ENCODE peak calls at places on chromosomes 5 and 9, in eight cellular contexts. One of them, this sample, is unnamed.

GRCh38 chr5:177430146-177430951 is 3.9 kb downstream of the GRK6 start:
- DNase-seq in nephron progenitor cell: no peak
- DNase-seq in right lobe of liver: no peak
- DNase-seq in kidney: no peak
- DNase-seq in mammary epithelial cell: peak
- DNase-seq in Calu3: no peak
- DNase-seq in BJ: no peak
- DNase-seq in H9: no peak
- DNase-seq in this sample: no peak

GRCh38 chr5:135012033-135012588 is 21.9 kb downstream of the PITX1 start:
- DNase-seq in nephron progenitor cell: no peak
- DNase-seq in right lobe of liver: no peak
- DNase-seq in kidney: peak
- DNase-seq in mammary epithelial cell: no peak
- DNase-seq in Calu3: no peak
- DNase-seq in BJ: no peak
- DNase-seq in H9: no peak
- DNase-seq in this sample: peak

GRCh38 chr5:179772355-179772754 is 21.4 kb upstream of the LTC4S start:
- DNase-seq in nephron progenitor cell: no peak
- DNase-seq in right lobe of liver: no peak
- DNase-seq in kidney: no peak
- DNase-seq in mammary epithelial cell: no peak
- DNase-seq in Calu3: no peak
- DNase-seq in BJ: no peak
- DNase-seq in H9: no peak
- DNase-seq in this sample: no peak

GRCh38 chr5:93280518-93280917 is 300.5 kb downstream of the NR2F1-AS1 start:
- DNase-seq in nephron progenitor cell: no peak
- DNase-seq in right lobe of liver: no peak
- DNase-seq in kidney: no peak
- DNase-seq in mammary epithelial cell: no peak
- DNase-seq in Calu3: no peak
- DNase-seq in BJ: no peak
- DNase-seq in H9: no peak
- DNase-seq in this sample: no peak

GRCh38 chr9:82184524-82184923 is 196.0 kb downstream of the SPATA31D1 start:
- DNase-seq in nephron progenitor cell: no peak
- DNase-seq in right lobe of liver: no peak
- DNase-seq in kidney: no peak
- DNase-seq in mammary epithelial cell: no peak
- DNase-seq in Calu3: no peak
- DNase-seq in BJ: no peak
- DNase-seq in H9: no peak
- DNase-seq in this sample: no peak

GRCh38 chr5:175162036-175162435 is 281.9 kb downstream of the DRD1 start:
- DNase-seq in nephron progenitor cell: no peak
- DNase-seq in right lobe of liver: no peak
- DNase-seq in kidney: no peak
- DNase-seq in mammary epithelial cell: no peak
- DNase-seq in Calu3: no peak
- DNase-seq in BJ: no peak
- DNase-seq in H9: no peak
- DNase-seq in this sample: no peak

GRCh38 chr9:87786423-87786822 is 60.5 kb downstream of the CTSL start:
- DNase-seq in nephron progenitor cell: no peak
- DNase-seq in right lobe of liver: no peak
- DNase-seq in kidney: no peak
- DNase-seq in mammary epithelial cell: peak
- DNase-seq in Calu3: no peak
- DNase-seq in BJ: no peak
- DNase-seq in H9: no peak
- DNase-seq in this sample: no peak

GRCh38 chr9:137313956-137314560 is 12.0 kb upstream of the NRARP start:
- DNase-seq in nephron progenitor cell: no peak
- DNase-seq in right lobe of liver: no peak
- DNase-seq in kidney: peak
- DNase-seq in mammary epithelial cell: no peak
- DNase-seq in Calu3: no peak
- DNase-seq in BJ: no peak
- DNase-seq in H9: peak
- DNase-seq in this sample: no peak

GRCh38 chr9:129319076-129319937 is 141.2 kb upstream of the IER5L start:
- DNase-seq in nephron progenitor cell: peak
- DNase-seq in right lobe of liver: no peak
- DNase-seq in kidney: peak
- DNase-seq in mammary epithelial cell: no peak
- DNase-seq in Calu3: no peak
- DNase-seq in BJ: no peak
- DNase-seq in H9: peak
- DNase-seq in this sample: peak

GRCh38 chr5:179318193-179318955 is 26.9 kb downstream of the ADAMTS2 start:
- DNase-seq in nephron progenitor cell: peak
- DNase-seq in right lobe of liver: peak
- DNase-seq in kidney: peak
- DNase-seq in mammary epithelial cell: no peak
- DNase-seq in Calu3: no peak
- DNase-seq in BJ: no peak
- DNase-seq in H9: no peak
- DNase-seq in this sample: no peak

GRCh38 chr9:113926211-113926610 is 50.1 kb downstream of the ZNF618 start:
- DNase-seq in nephron progenitor cell: no peak
- DNase-seq in right lobe of liver: no peak
- DNase-seq in kidney: no peak
- DNase-seq in mammary epithelial cell: no peak
- DNase-seq in Calu3: no peak
- DNase-seq in BJ: no peak
- DNase-seq in H9: no peak
- DNase-seq in this sample: no peak

GRCh38 chr5:38540348-38540747 is 16.1 kb downstream of the LIFR start:
- DNase-seq in nephron progenitor cell: no peak
- DNase-seq in right lobe of liver: no peak
- DNase-seq in kidney: no peak
- DNase-seq in mammary epithelial cell: no peak
- DNase-seq in Calu3: no peak
- DNase-seq in BJ: no peak
- DNase-seq in H9: no peak
- DNase-seq in this sample: no peak

GRCh38 chr9:34405719-34406118 is 29.0 kb upstream of the MYORG start:
- DNase-seq in nephron progenitor cell: no peak
- DNase-seq in right lobe of liver: no peak
- DNase-seq in kidney: no peak
- DNase-seq in mammary epithelial cell: no peak
- DNase-seq in Calu3: no peak
- DNase-seq in BJ: no peak
- DNase-seq in H9: no peak
- DNase-seq in this sample: no peak

DNA sequence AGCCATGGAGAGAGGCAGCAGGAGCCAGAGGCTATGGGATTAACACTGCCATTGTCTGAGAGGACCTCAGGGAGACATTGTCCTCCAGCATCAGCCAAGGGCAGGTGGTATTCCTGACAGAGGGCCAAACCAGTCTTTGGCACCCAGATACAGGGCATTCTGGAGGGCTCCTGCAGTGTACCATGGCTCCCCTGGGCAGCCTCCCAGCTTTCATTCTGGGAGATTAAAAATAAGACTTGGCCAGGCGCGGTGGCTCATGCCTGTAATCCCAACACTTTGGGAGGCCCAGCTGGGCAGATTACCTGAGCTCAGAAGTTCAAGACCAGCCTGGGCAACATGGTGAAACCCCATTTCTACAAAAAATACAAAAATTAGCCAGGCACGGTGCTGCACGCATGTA is 4.2 kb downstream of the MTAP start:
- DNase-seq in nephron progenitor cell: no peak
- DNase-seq in right lobe of liver: no peak
- DNase-seq in kidney: no peak
- DNase-seq in mammary epithelial cell: no peak
- DNase-seq in Calu3: no peak
- DNase-seq in BJ: no peak
- DNase-seq in H9: no peak
- DNase-seq in this sample: no peak
- TF ChIP-seq CTCF in nephron progenitor cell: no peak
- TF ChIP-seq CTCF in right lobe of liver: no peak
- TF ChIP-seq CTCF in kidney: no peak
- TF ChIP-seq CTCF in mammary epithelial cell: no peak
- TF ChIP-seq CTCF in Calu3: no peak
- TF ChIP-seq CTCF in BJ: no peak
- TF ChIP-seq CTCF in H9: no peak
- TF ChIP-seq CTCF in this sample: no peak

GRCh38 chr5:181187500-181188213 is 17.3 kb downstream of the TRIM7 start:
- DNase-seq in nephron progenitor cell: peak
- DNase-seq in right lobe of liver: peak
- DNase-seq in kidney: peak
- DNase-seq in mammary epithelial cell: peak
- DNase-seq in Calu3: peak
- DNase-seq in BJ: no peak
- DNase-seq in H9: peak
- DNase-seq in this sample: peak
- TF ChIP-seq CTCF in nephron progenitor cell: no peak
- TF ChIP-seq CTCF in right lobe of liver: no peak
- TF ChIP-seq CTCF in kidney: no peak
- TF ChIP-seq CTCF in mammary epithelial cell: peak
- TF ChIP-seq CTCF in Calu3: peak
- TF ChIP-seq CTCF in BJ: peak
- TF ChIP-seq CTCF in H9: peak
- TF ChIP-seq CTCF in this sample: peak

DNA sequence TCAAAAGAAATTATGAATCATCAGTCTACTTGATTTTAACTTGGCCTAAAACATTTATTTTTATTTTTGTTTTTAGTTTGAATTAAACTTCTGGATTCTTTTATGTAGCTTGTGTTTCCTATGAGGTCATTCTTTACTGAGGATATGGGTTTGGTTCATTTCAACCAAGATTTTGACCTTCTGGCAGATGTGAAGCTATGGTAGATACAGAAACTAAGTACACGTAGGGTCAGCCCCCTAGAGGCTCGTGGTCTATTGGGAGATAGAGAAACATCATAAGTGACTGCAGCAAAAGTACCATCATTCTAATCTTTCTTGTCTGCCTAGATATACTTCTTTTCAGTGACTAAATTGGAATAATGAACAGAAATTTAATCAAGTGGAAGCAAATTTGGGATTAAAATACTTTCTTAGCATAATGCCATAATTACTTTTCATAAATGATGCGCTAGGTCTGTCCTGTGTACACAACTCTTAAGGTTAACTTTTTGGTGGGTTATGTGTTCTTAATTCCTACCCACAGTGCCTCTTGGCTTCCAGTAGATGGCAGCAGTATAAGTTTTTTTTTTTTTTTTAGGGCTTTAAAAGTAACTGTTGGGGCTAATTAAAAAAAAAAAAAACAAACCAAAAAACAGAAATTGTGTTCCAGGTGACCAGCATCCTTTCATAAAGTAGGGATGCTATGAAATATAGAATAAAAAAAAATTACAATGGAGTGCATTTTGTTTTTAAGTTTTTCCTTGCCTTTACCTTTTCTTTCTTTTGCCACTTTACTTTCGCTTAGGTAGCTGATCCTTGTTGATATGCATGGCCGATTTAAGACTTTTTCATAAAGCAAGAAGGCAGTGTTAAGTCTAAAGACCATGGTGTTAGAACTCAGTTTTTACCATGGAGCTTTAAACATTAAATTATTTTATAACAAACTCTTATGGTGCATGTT is 49.9 kb downstream of the LRRTM2 start:
- DNase-seq in nephron progenitor cell: no peak
- DNase-seq in right lobe of liver: no peak
- DNase-seq in kidney: no peak
- DNase-seq in mammary epithelial cell: no peak
- DNase-seq in Calu3: no peak
- DNase-seq in BJ: no peak
- DNase-seq in H9: no peak
- DNase-seq in this sample: no peak
- TF ChIP-seq CTCF in nephron progenitor cell: peak
- TF ChIP-seq CTCF in right lobe of liver: peak
- TF ChIP-seq CTCF in kidney: peak
- TF ChIP-seq CTCF in mammary epithelial cell: peak
- TF ChIP-seq CTCF in Calu3: peak
- TF ChIP-seq CTCF in BJ: peak
- TF ChIP-seq CTCF in H9: peak
- TF ChIP-seq CTCF in this sample: peak

GRCh38 chr5:74199005-74199404 is 441.5 kb downstream of the ENC1 start:
- DNase-seq in nephron progenitor cell: no peak
- DNase-seq in right lobe of liver: no peak
- DNase-seq in kidney: no peak
- DNase-seq in mammary epithelial cell: no peak
- DNase-seq in Calu3: no peak
- DNase-seq in BJ: no peak
- DNase-seq in H9: no peak
- DNase-seq in this sample: no peak

GRCh38 chr5:74200560-74200959 is 440.0 kb downstream of the ENC1 start:
- DNase-seq in nephron progenitor cell: no peak
- DNase-seq in right lobe of liver: no peak
- DNase-seq in kidney: no peak
- DNase-seq in mammary epithelial cell: no peak
- DNase-seq in Calu3: peak
- DNase-seq in BJ: no peak
- DNase-seq in H9: no peak
- DNase-seq in this sample: no peak

GRCh38 chr5:74199436-74200210 is 440.9 kb downstream of the ENC1 start:
- DNase-seq in nephron progenitor cell: no peak
- DNase-seq in right lobe of liver: no peak
- DNase-seq in kidney: no peak
- DNase-seq in mammary epithelial cell: peak
- DNase-seq in Calu3: no peak
- DNase-seq in BJ: no peak
- DNase-seq in H9: no peak
- DNase-seq in this sample: no peak

GRCh38 chr5:74198156-74198555 is 442.4 kb downstream of the ENC1 start:
- DNase-seq in nephron progenitor cell: no peak
- DNase-seq in right lobe of liver: no peak
- DNase-seq in kidney: no peak
- DNase-seq in mammary epithelial cell: no peak
- DNase-seq in Calu3: no peak
- DNase-seq in BJ: no peak
- DNase-seq in H9: no peak
- DNase-seq in this sample: no peak

DNA sequence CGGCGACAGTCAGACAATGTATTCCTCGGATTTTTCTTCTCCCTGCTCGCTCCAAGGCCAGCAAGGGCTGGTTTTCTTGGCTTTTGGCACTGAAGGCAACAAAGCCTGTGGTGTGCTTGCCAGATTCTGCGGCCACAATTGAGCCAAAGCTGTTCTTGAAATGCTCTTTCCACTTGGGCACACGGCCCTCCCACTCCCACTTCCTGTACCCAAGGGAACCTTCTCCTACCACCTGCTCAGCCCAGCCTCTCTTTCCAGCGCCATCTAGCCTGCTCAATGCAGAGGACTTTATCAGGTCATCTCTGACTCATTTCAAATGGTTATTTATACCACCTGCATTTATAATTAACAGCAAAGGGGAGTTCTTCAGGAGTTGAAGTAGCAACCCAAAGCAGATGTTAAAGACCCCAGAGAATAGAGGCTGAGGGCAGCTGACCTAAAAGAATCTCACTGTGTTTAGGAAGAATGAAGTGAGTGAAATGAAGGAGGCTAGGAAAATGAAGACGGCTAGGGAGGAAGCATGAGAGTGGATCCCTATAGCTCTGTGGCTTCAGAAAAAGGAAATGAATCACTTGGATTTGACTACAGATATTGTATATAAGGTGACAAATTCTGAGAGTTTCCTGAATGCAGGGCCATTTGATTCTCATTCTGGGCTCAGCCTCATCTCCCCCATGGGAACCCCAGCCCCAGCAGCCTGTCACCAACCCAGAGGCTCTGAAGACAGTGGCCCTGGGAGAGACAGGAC is 439.0 kb downstream of the ENC1 start:
- DNase-seq in nephron progenitor cell: no peak
- DNase-seq in right lobe of liver: no peak
- DNase-seq in kidney: no peak
- DNase-seq in mammary epithelial cell: peak
- DNase-seq in Calu3: peak
- DNase-seq in BJ: no peak
- DNase-seq in H9: no peak
- DNase-seq in this sample: no peak
- TF ChIP-seq CTCF in nephron progenitor cell: no peak
- TF ChIP-seq CTCF in right lobe of liver: no peak
- TF ChIP-seq CTCF in kidney: no peak
- TF ChIP-seq CTCF in mammary epithelial cell: peak
- TF ChIP-seq CTCF in Calu3: no peak
- TF ChIP-seq CTCF in BJ: no peak
- TF ChIP-seq CTCF in H9: no peak
- TF ChIP-seq CTCF in this sample: no peak

This sample was measured in osteocyte.